ENCODE peak calls at places on chromosomes 6 and 20, in nine cellular contexts. C is fibroblast of lung, W is H1, X is mesendoderm, S is colonic mucosa, K is K562, U is IMR-90, A is H9, B is adipocyte. Z is an unnamed sample. For H3K27me3 and H3K4me1, the result is how much of the 10 kb centered on the place peaks cover.

GRCh38 chr6:118501816-118502568 is 46.1 kb upstream of the PLN start:
- DNase-seq in W (no peak), U (peak), C (no peak), K (peak), A (no peak), X (no peak), S (no peak), B (no peak), Z (no peak)

GRCh38 chr6:135358251-135358821 is 139.2 kb downstream of the AHI1 start:
- DNase-seq in K (peak), A (no peak), U (peak), C (peak), X (no peak), W (no peak), B (peak), S (no peak), Z (no peak)

GRCh38 chr6:103327079-103327478 is 1532.6 kb downstream of the HACE1 start:
- DNase-seq in X (no peak), S (no peak), B (no peak), K (no peak), U (no peak), W (no peak), A (no peak), C (no peak), Z (no peak)

GRCh38 chr6:52881996-52882841 is 27.3 kb downstream of the GSTA3 start:
- DNase-seq in A (peak), S (peak), K (peak), C (peak), B (peak), X (peak), W (no peak), U (peak), Z (peak)

GRCh38 chr6:108541843-108542795 is 18.6 kb upstream of the FOXO3 start:
- DNase-seq in U (peak), C (peak), S (peak), B (peak), A (peak), W (peak), X (peak), K (peak), Z (peak)

GRCh38 chr20:44832724-44833123 is 22.4 kb upstream of the RIMS4 start:
- DNase-seq in C (no peak), K (no peak), S (no peak), X (peak), U (no peak), B (peak), W (no peak), A (peak), Z (peak)

GRCh38 chr6:127180421-127180820 is 62.0 kb downstream of the RSPO3 start:
- DNase-seq in C (peak), B (no peak), S (no peak), U (no peak), A (no peak), X (no peak), W (no peak), K (no peak), Z (no peak)

GRCh38 chr6:20265842-20266241 is 53.6 kb upstream of the MBOAT1 start:
- DNase-seq in X (no peak), C (no peak), W (no peak), K (no peak), U (no peak), A (no peak), B (no peak), S (no peak), Z (no peak)

GRCh38 chr6:139833592-139833991 is 459.1 kb upstream of the CITED2 start:
- DNase-seq in X (no peak), W (no peak), B (no peak), A (no peak), K (no peak), U (no peak), S (no peak), C (no peak), Z (no peak)

GRCh38 chr6:87529221-87529620 is 56.4 kb downstream of the SLC35A1 start:
- DNase-seq in X (no peak), B (no peak), K (no peak), S (no peak), W (no peak), A (no peak), C (no peak), U (no peak), Z (no peak)

GRCh38 chr6:130362128-130362527 is 3.7 kb upstream of the TMEM200A start:
- DNase-seq in X (peak), A (no peak), B (no peak), C (no peak), W (no peak), S (peak), K (peak), U (no peak), Z (peak)

GRCh38 chr6:16331328-16332174 is 93.2 kb downstream of the GMPR start:
- DNase-seq in K (peak), W (no peak), C (peak), U (peak), B (peak), S (peak), A (peak), X (peak), Z (peak)

GRCh38 chr6:34027445-34027936 is 118.4 kb downstream of the GRM4 start:
- DNase-seq in A (peak), B (peak), K (peak), C (no peak), S (peak), X (peak), U (peak), W (peak), Z (peak)

GRCh38 chr20:17841751-17842191 is 126.8 kb downstream of the SNX5 start:
- DNase-seq in U (peak), X (no peak), S (no peak), W (no peak), C (peak), K (no peak), B (peak), A (no peak), Z (no peak)

GRCh38 chr20:301886-302848 is 4.8 kb downstream of the ZCCHC3 start:
- DNase-seq in W (no peak), S (no peak), B (no peak), U (no peak), C (no peak), X (peak), K (no peak), A (no peak), Z (no peak)

GRCh38 chr20:56400001-56400640 is 7.7 kb downstream of the CSTF1 start:
- DNase-seq in U (peak), W (no peak), X (peak), S (peak), A (no peak), C (peak), B (peak), K (peak), Z (peak)

GRCh38 chr6:101443315-101443714 is 49.8 kb downstream of the GRIK2 start:
- DNase-seq in S (no peak), W (no peak), K (no peak), X (no peak), A (no peak), U (no peak), C (no peak), B (no peak), Z (no peak)

GRCh38 chr6:43575772-43576551 is at the start of the genes POLH and XPO5:
- DNase-seq in B (peak), C (peak), U (peak), K (peak), X (peak), A (peak), W (peak), S (peak), Z (peak)

GRCh38 chr6:5109436-5109835 is 24.3 kb downstream of the PPP1R3G start:
- DNase-seq in X (no peak), S (no peak), C (no peak), A (no peak), W (no peak), B (no peak), K (no peak), U (no peak), Z (no peak)

GRCh38 chr6:92024071-92024470 is 1395.3 kb downstream of the EPHA7 start:
- DNase-seq in X (no peak), C (no peak), S (no peak), K (no peak), W (no peak), A (no peak), B (no peak), U (no peak), Z (no peak)

GRCh38 chr6:107103082-107103481 is 12.2 kb downstream of the BEND3 start:
- DNase-seq in W (no peak), U (no peak), K (no peak), C (no peak), A (peak), B (no peak), S (no peak), X (peak), Z (peak)

GRCh38 chr6:112214749-112215269 is 39.6 kb downstream of the LAMA4 start:
- DNase-seq in S (no peak), C (no peak), A (no peak), K (no peak), U (peak), B (no peak), W (no peak), X (peak), Z (no peak)

GRCh38 chr20:63325554-63326313 is 32.7 kb downstream of the COL20A1 start:
- DNase-seq in S (no peak), W (no peak), X (no peak), U (no peak), B (no peak), A (no peak), K (no peak), C (no peak), Z (no peak)

GRCh38 chr6:159110748-159111147 is 58.5 kb upstream of the FNDC1 start:
- DNase-seq in U (no peak), X (no peak), C (no peak), S (no peak), A (no peak), B (no peak), K (no peak), W (no peak), Z (peak)

GRCh38 chr6:43948527-43949450 is 178.5 kb downstream of the MRPL14 start:
- DNase-seq in X (peak), A (peak), U (peak), B (peak), W (no peak), C (peak), S (no peak), K (no peak), Z (peak)

GRCh38 chr6:125791820-125792165 is 1.0 kb downstream of the NCOA7 start:
- DNase-seq in C (no peak), U (no peak), B (no peak), W (no peak), K (no peak), S (no peak), A (no peak), X (no peak), Z (no peak)

GRCh38 chr6:133741375-133741861 is 147.5 kb upstream of the TCF21 start:
- DNase-seq in C (peak), X (peak), U (peak), A (no peak), B (peak), W (no peak), S (no peak), K (peak), Z (no peak)

GRCh38 chr6:27617700-27618689 is 145.1 kb upstream of the ZNF184 start:
- DNase-seq in B (peak), U (peak), X (peak), K (peak), C (peak), A (peak), W (no peak), S (no peak), Z (peak)

GRCh38 chr6:154106251-154106650 is 67.2 kb downstream of the OPRM1 start:
- DNase-seq in U (no peak), S (no peak), X (no peak), B (no peak), C (no peak), K (no peak), A (no peak), W (no peak), Z (no peak)

GRCh38 chr20:33545763-33546162 is 55.9 kb downstream of the CBFA2T2 start:
- DNase-seq in U (no peak), A (no peak), W (no peak), B (no peak), K (no peak), S (no peak), X (no peak), C (no peak), Z (no peak)

GRCh38 chr20:57582029-57582378 is 21.1 kb downstream of the PCK1 start:
- DNase-seq in S (no peak), K (no peak), X (no peak), U (no peak), W (no peak), A (no peak), B (no peak), C (no peak), Z (no peak)
- H3K27me3 ChIP-seq in S (under half), K (under half), X (under half), U (under half), W (under half), A (under half), B (half or more), C (under half), Z (under half)

DNA sequence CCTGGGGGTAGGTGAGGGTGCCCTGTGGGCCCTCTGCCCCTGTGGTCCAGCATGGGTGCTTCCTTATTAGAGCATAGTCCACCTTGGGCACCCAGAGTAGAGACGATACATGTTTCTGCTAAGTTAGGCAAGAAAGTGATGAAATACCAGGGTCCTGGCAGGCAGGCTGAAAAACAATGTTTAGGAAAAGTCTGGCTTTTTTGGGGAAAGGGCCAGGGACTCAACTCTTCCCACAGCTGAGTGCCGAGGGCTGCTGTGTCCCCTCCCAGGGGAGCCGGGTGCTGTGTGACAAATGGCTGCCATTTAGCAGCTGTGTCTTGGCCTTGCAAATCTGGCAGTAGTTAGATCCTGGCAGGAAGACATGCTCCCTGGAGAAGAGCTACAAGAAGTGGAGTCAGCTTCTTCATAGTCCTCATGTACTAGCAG is 61.5 kb downstream of the RREB1 start:
- DNase-seq in X (no peak), K (no peak), W (no peak), U (no peak), A (no peak), C (no peak), B (peak), S (no peak), Z (no peak)
- H3K4me1 ChIP-seq in X (under half), K (half or more), W (under half), U (under half), A (under half), C (under half), B (half or more), S (half or more), Z (under half)

GRCh38 chr20:40687384-40688128 is 1.5 kb downstream of the MAFB start:
- DNase-seq in A (peak), U (no peak), B (peak), K (no peak), C (peak), X (peak), W (no peak), S (no peak), Z (peak)
- H3K9ac ChIP-seq in A (no peak), U (no peak), B (peak), K (no peak), C (no peak), X (peak), W (no peak), S (peak), Z (no peak)

GRCh38 chr6:29619578-29619977 is 13.4 kb downstream of the GABBR1 start:
- DNase-seq in B (no peak), K (no peak), A (no peak), S (no peak), X (no peak), U (no peak), W (no peak), C (no peak), Z (no peak)
- H3K27me3 ChIP-seq in B (under half), K (under half), A (under half), S (under half), X (under half), U (under half), W (under half), C (under half), Z (under half)

GRCh38 chr6:156790711-156791110 is 13.5 kb downstream of the ARID1B start:
- DNase-seq in X (no peak), S (no peak), W (no peak), B (no peak), U (no peak), K (no peak), A (no peak), C (no peak), Z (no peak)

GRCh38 chr6:156793224-156793623 is 16.0 kb downstream of the ARID1B start:
- DNase-seq in W (no peak), K (no peak), U (no peak), B (no peak), X (no peak), A (no peak), C (no peak), S (no peak), Z (no peak)

GRCh38 chr6:156789081-156789943 is 12.1 kb downstream of the ARID1B start:
- DNase-seq in K (no peak), S (no peak), B (no peak), A (no peak), W (no peak), X (no peak), U (no peak), C (no peak), Z (peak)

GRCh38 chr6:156794546-156794945 is 17.4 kb downstream of the ARID1B start:
- DNase-seq in X (no peak), U (no peak), B (no peak), C (no peak), K (no peak), W (no peak), A (no peak), S (no peak), Z (no peak)

DNA sequence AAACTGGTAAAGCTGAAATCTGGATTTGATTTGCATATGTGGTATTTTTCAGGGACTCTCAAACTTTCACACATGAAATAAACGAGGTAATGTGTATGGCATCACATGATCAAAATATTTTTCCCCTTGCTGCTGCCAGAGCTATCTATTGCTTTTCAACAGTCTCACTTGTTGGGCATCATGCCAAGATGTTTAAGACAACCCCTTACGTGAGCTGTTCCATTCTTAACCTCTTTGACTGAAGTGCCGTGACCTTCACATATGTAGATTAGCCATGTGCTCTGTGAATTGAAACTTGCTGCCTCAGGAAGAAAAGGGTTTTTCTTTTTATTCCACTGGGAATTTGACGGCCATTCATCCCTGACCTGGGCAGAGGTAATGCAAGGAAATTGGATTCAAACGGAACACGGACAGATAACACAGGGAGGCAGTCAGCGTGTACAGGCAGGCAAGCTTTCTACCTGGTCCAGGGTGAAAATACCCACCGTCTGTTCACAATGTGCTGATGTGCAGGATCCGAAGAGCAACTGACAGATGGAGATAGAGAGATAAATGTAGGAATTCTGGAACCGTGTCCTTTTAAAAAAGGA is 14.2 kb downstream of the ARID1B start:
- DNase-seq in B (peak), A (no peak), W (no peak), K (peak), X (peak), U (peak), C (peak), S (no peak), Z (peak)
- H3K4me1 ChIP-seq in B (under half), A (under half), W (under half), K (under half), X (under half), U (under half), C (under half), S (under half), Z (under half)

GRCh38 chr6:35300848-35301247 is 3.2 kb downstream of the DEF6 start:
- DNase-seq in S (no peak), K (no peak), U (no peak), B (no peak), W (no peak), C (no peak), X (no peak), A (no peak), Z (no peak)

GRCh38 chr6:35297541-35298481 is at the start of gene DEF6:
- DNase-seq in K (peak), X (peak), B (peak), U (peak), A (peak), W (peak), C (peak), S (peak), Z (peak)

GRCh38 chr6:35296931-35297330 is 687 bp upstream of the DEF6 start:
- DNase-seq in X (no peak), W (no peak), B (no peak), K (no peak), C (no peak), U (no peak), A (no peak), S (no peak), Z (no peak)

GRCh38 chr6:35299674-35300073 is 2.1 kb downstream of the DEF6 start:
- DNase-seq in K (peak), W (no peak), B (no peak), U (no peak), S (peak), A (no peak), C (no peak), X (no peak), Z (no peak)

DNA sequence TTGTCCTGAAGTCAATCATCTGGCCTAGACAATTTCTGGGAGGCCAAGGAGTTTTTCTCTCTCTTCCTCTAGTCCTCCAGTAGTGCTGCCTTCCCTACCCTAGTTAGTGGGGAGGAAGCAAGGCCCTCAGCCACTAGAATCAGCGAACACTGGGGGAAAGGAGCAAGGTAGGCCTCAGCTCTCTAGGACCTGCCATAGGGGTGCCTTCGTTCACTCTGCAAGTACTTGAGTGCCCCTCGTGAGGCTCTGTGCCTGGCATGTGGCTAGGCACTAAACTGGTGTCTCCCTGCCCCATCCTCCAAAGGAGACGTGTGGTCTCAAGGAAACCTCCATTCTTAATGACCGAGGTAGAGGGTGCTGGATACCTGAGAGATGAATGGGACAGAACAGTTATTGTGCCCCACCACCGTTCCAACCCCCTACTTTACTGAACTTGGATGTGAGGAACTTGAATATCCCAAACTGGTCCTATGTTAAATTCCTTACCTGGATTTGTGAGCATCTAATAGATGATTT is 1.1 kb downstream of the DEF6 start:
- DNase-seq in U (no peak), A (no peak), K (peak), B (no peak), S (no peak), C (no peak), X (no peak), W (no peak), Z (no peak)
- H3K9ac ChIP-seq in U (no peak), A (no peak), K (peak), B (no peak), S (peak), C (no peak), X (peak), W (no peak), Z (no peak)

GRCh38 chr20:37711987-37712961 is 18.4 kb downstream of the CTNNBL1 start:
- DNase-seq in A (no peak), X (peak), U (no peak), K (peak), W (no peak), C (no peak), S (no peak), B (no peak), Z (no peak)

GRCh38 chr20:37714973-37715657 is 21.3 kb downstream of the CTNNBL1 start:
- DNase-seq in S (no peak), U (peak), B (peak), K (no peak), W (no peak), A (no peak), C (peak), X (no peak), Z (no peak)

GRCh38 chr20:37706298-37706697 is 12.5 kb downstream of the CTNNBL1 start:
- DNase-seq in C (no peak), X (no peak), S (no peak), B (no peak), W (no peak), K (no peak), A (no peak), U (no peak), Z (no peak)

DNA sequence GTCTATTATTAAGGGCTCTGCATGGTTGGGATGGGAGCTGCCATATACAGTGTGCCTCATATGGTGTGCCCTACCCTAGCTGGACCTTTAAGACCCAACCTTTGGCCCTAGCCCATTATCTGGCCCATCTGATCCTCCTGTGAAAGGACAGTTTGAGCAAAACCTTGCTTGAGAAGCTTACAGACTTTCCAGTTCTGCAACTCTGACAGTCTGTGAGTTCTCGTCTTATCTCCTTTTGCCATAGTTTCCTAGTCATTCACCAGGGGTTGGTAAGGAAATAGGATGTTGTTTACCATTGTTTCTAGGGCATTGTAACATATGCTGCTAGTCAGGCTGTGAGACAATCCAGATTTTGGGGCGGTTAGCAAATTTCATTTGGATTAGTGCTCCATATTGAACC is 17.2 kb downstream of the CTNNBL1 start:
- DNase-seq in K (peak), B (no peak), S (no peak), X (peak), C (no peak), A (no peak), W (no peak), U (no peak), Z (no peak)
- H3K27me3 ChIP-seq in K (under half), B (under half), S (under half), X (under half), C (under half), A (under half), W (under half), U (under half), Z (under half)

Z was measured in endodermal cell.